ENCODE peak calls at places on chromosome 10, in five cellular contexts. Y is psoas muscle; B is NCI-H1694; G is activated gamma-delta T cell treated with anti-CD3 and anti-CD28 coated beads, Interleukin-2, amount 50 U/mL, for 16 hours; M is naive B cell. U is an unnamed sample.

GRCh38 chr10:19719320-19719719 is 96.9 kb upstream of the PLXDC2 start:
- DNase-seq in Y (no peak), B (no peak), G (no peak), M (no peak), U (peak; percentile 61)

GRCh38 chr10:107800061-107800460 is 635.6 kb upstream of the SORCS1 start:
- DNase-seq in Y (no peak), B (no peak), G (no peak), M (no peak), U (no peak)

GRCh38 chr10:86217386-86218080 is 149.1 kb downstream of the GRID1 start:
- DNase-seq in Y (no peak), B (no peak), G (no peak), M (no peak), U (no peak)

GRCh38 chr10:5092848-5093790 is 1.1 kb upstream of the AKR1C3 start:
- DNase-seq in Y (no peak), B (no peak), G (no peak), M (no peak), U (no peak)

GRCh38 chr10:119687192-119688032 is 36.2 kb downstream of the BAG3 start:
- DNase-seq in Y (no peak), B (no peak), G (no peak), M (no peak), U (no peak)

GRCh38 chr10:68902382-68902781 is 1.3 kb downstream of the DDX50 start:
- DNase-seq in Y (no peak), B (no peak), G (no peak), M (no peak), U (no peak)

GRCh38 chr10:93746844-93747284 is 10.9 kb upstream of the LGI1 start:
- DNase-seq in Y (no peak), B (no peak), G (no peak), M (no peak), U (peak; percentile 53)

GRCh38 chr10:44811072-44811471 is 100.1 kb upstream of the TMEM72 start:
- DNase-seq in Y (no peak), B (no peak), G (no peak), M (no peak), U (no peak)

GRCh38 chr10:100338434-100339036 is 8.5 kb upstream of the SCD start:
- DNase-seq in Y (peak; percentile 71), B (peak; percentile 73), G (peak; percentile 70), M (peak; percentile 74), U (peak; percentile 55)

GRCh38 chr10:119655566-119656001 is 4.4 kb downstream of the BAG3 start:
- DNase-seq in Y (peak; percentile 69), B (no peak), G (no peak), M (no peak), U (no peak)

GRCh38 chr10:98055875-98056516 is 25.6 kb upstream of the CRTAC1 start:
- DNase-seq in Y (no peak), B (no peak), G (no peak), M (no peak), U (no peak)

GRCh38 chr10:11357361-11357760 is 254.1 kb downstream of the USP6NL start:
- DNase-seq in Y (no peak), B (no peak), G (no peak), M (no peak), U (no peak)

GRCh38 chr10:124342136-124342820 is 76.4 kb downstream of the OAT start:
- DNase-seq in Y (no peak), B (no peak), G (no peak), M (no peak), U (no peak)

GRCh38 chr10:116720241-116721047 is 21.9 kb downstream of the HSPA12A start:
- DNase-seq in Y (no peak), B (no peak), G (no peak), M (no peak), U (no peak)

GRCh38 chr10:35650894-35651293 is 8.8 kb upstream of the FZD8 start:
- DNase-seq in Y (no peak), B (no peak), G (no peak), M (no peak), U (no peak)

GRCh38 chr10:71268751-71269150 is 50.3 kb upstream of the SLC29A3 start:
- DNase-seq in Y (peak; percentile 61), B (no peak), G (no peak), M (no peak), U (no peak)

GRCh38 chr10:20004087-20004523 is 187.9 kb downstream of the PLXDC2 start:
- DNase-seq in Y (peak; percentile 56), B (no peak), G (no peak), M (no peak), U (no peak)

GRCh38 chr10:31197886-31198285 is 121.1 kb upstream of the ZEB1 start:
- DNase-seq in Y (no peak), B (no peak), G (no peak), M (no peak), U (no peak)

GRCh38 chr10:21134645-21135395 is 237.7 kb upstream of the NEBL start:
- DNase-seq in Y (no peak), B (no peak), G (no peak), M (no peak), U (peak; percentile 7)

GRCh38 chr10:6197274-6197673 is 5.5 kb upstream of the PFKFB3 start:
- DNase-seq in Y (no peak), B (no peak), G (no peak), M (no peak), U (no peak)

GRCh38 chr10:73950569-73950968 is 39.6 kb downstream of the PLAU start:
- DNase-seq in Y (no peak), B (no peak), G (no peak), M (no peak), U (peak; percentile 33)

GRCh38 chr10:71006497-71006896 is 118.1 kb upstream of the PCBD1 start:
- DNase-seq in Y (no peak), B (no peak), G (no peak), M (no peak), U (no peak)

GRCh38 chr10:89609730-89610393 is 35.2 kb downstream of the PANK1 start:
- DNase-seq in Y (no peak), B (no peak), G (no peak), M (no peak), U (no peak)

GRCh38 chr10:26557641-26558014 is 119.5 kb downstream of the APBB1IP start:
- DNase-seq in Y (no peak), B (no peak), G (no peak), M (no peak), U (no peak)

GRCh38 chr10:114261116-114261515 is 22.1 kb downstream of the VWA2 start:
- DNase-seq in Y (no peak), B (no peak), G (no peak), M (no peak), U (no peak)

GRCh38 chr10:84008878-84009277 is 130.4 kb upstream of the GHITM start:
- DNase-seq in Y (no peak), B (no peak), G (no peak), M (no peak), U (no peak)